ENCODE peak calls at places on chromosomes 4 and X, in six cellular contexts. Z is H1, I is HepG2, F is WTC11, B is GM12878, G is K562. K is an unnamed sample.

GRCh38 chr4:168605411-168605810 is 108.6 kb downstream of the PALLD start:
- DNase-seq in Z (no peak), I (no peak), F (no peak), B (no peak), G (no peak), K (no peak)

GRCh38 chrX:10109695-10110094 is 47.1 kb upstream of the CLCN4 start:
- DNase-seq in Z (no peak), I (no peak), F (no peak), B (no peak), G (no peak), K (no peak)

GRCh38 chrX:24245201-24245600 is 68.7 kb downstream of the SUPT20HL2 start:
- DNase-seq in Z (no peak), I (no peak), F (no peak), B (no peak), G (no peak), K (no peak)

GRCh38 chr4:75432683-75433082 is 81.5 kb downstream of the RCHY1 start:
- DNase-seq in Z (no peak), I (peak; percentile 46), F (peak; percentile 27), B (no peak), G (no peak), K (peak; percentile 21)

GRCh38 chr4:87983996-87984395 is 8.5 kb downstream of the SPP1 start:
- DNase-seq in Z (no peak), I (no peak), F (no peak), B (no peak), G (no peak), K (no peak)

GRCh38 chrX:3066555-3066954 is 25.3 kb downstream of the ARSF start:
- DNase-seq in Z (no peak), I (no peak), F (no peak), B (no peak), G (no peak), K (no peak)

GRCh38 chrX:101078716-101079115 is at the start of gene TMEM35A:
- DNase-seq in Z (peak; percentile 49), I (no peak), F (peak; percentile 19), B (no peak), G (no peak), K (no peak)

GRCh38 chrX:140525448-140525847 is 20.6 kb upstream of the SOX3 start:
- DNase-seq in Z (no peak), I (no peak), F (no peak), B (no peak), G (no peak), K (no peak)

GRCh38 chr4:168440442-168441264 is 39.6 kb downstream of the DDX60L start:
- DNase-seq in Z (no peak), I (no peak), F (no peak), B (peak; percentile 21), G (no peak), K (peak; percentile 80)

GRCh38 chr4:114257516-114257915 is 278.1 kb upstream of the ARSJ start:
- DNase-seq in Z (no peak), I (no peak), F (no peak), B (no peak), G (no peak), K (no peak)

GRCh38 chrX:17725176-17725575 is 12.1 kb upstream of the SCML1 start:
- DNase-seq in Z (no peak), I (peak; percentile 51), F (no peak), B (no peak), G (no peak), K (no peak)

GRCh38 chrX:140766024-140766611 is 56.6 kb downstream of the LINC00632 start:
- DNase-seq in Z (peak; percentile 53), I (peak; percentile 27), F (peak; percentile 40), B (no peak), G (peak; percentile 28), K (no peak)

DNA sequence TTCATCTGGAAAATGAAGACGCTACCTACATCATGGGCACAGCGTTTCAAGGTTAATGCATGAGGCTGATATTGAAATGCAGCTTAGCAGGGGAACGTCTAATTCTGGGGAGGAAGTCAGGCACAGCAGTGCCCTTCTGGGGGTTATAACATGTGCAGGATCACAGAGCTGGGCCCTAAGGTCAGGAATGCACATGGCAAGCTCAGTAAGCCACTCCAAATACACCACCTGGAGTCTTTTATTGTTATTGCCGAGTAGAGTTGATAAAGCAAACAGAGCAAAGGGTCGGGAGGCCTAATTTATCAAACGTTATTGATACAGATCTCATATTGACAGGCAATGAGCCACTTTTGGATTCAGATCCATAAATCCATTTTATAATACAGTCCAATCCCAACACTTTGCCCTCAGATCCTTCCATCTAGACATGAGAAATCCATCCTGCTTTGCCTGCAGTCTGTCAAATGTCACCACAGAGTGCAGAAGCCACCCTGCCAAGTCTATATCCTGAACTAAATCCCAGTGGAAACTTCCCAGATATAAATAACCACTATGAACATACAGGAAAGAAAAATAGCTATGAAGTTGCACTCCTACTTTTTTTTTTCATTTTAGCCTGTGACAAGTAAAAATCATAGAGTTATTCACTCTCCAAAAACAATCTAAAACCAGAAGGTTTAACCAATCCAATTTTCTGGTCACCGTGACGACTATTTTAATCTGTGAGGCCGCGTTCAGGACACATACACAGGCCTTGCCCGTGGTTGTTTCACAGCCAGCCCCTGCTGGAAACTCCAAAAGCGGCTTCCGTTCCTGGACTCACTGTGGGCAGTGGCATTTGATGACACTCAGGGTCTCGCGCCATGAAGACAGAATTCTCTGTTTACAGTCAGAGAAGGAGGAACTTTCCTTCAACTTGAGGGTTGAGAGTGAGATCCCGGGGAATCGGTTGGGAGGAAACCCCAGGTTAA is 335.4 kb downstream of the DHX15 start:
- DNase-seq in Z (no peak), I (no peak), F (no peak), B (no peak), G (no peak), K (no peak)
- TF ChIP-seq ATF3 in Z (no peak), I (no peak), F (no peak), B (no peak), G (no peak), K (no peak)

DNA sequence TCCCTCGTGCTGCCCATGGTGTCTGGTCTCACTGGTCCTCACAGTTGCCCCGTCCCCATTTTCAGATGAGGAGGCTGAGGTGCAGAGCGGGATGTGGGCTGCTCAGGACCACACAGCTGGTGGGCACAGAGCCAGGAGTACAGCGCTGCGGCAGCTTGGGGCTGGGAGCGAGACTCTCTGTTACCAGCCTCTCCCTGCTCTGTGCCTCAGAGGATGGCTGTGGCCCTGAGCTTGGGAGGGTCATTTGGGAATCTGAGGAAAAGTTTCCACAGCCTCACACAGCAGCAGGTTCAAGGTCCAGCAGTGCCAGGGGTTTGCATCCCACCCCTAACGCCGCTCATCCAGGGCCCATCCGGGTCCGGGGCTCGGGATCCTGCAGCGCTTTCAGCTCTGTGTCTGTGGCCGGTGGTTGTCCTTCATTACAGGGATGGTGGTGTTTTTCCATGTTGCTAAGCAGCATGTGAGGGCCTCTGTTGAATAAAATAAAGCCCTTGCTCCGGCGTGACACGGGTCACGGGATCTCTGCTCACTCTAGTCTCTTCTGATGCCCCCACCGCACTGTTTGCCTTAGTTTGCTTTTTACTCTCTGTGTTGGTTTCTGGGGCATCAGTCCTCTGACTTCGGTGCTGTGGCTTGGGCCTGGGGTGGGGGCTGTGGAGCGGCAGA is 6.4 kb downstream of the WFS1 start:
- DNase-seq in Z (no peak), I (peak; percentile 92), F (no peak), B (no peak), G (no peak), K (no peak)
- TF ChIP-seq ATF3 in Z (no peak), I (no peak), F (no peak), B (no peak), G (no peak), K (no peak)

DNA sequence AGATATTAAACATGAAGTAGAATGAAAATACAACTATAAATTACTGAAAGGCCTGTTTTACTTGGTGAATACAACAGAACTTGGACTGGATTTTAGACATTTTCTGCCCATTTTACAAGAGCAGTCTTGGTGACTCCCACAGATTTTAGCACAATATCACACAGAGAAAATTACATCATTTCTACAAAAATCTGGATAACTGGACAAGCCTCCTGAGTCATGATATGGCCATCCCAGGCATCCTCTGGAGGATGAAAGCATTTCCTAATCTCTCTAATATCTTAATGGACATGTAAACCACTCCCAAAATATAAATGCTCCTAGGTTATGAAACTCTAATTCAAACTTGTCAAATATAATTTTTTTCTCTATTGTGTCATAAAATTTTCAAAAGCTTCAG is 1170.9 kb upstream of the PCDH7 start:
- DNase-seq in Z (no peak), I (no peak), F (no peak), B (no peak), G (no peak), K (no peak)
- TF ChIP-seq ATF3 in Z (no peak), I (no peak), F (no peak), B (no peak), G (no peak), K (no peak)

GRCh38 chr4:604131-604530 is 21.2 kb upstream of the PDE6B start:
- DNase-seq in Z (no peak), I (no peak), F (no peak), B (no peak), G (no peak), K (no peak)
- TF ChIP-seq ATF3 in Z (no peak), I (no peak), F (no peak), B (no peak), G (no peak), K (no peak)

GRCh38 chr4:153228512-153229145 is 24.4 kb downstream of the TRIM2 start:
- DNase-seq in Z (no peak), I (no peak), F (no peak), B (no peak), G (no peak), K (no peak)
- TF ChIP-seq ATF3 in Z (no peak), I (no peak), F (no peak), B (no peak), G (no peak), K (no peak)

GRCh38 chr4:173317003-173317402 is 17.2 kb downstream of the HMGB2 start:
- DNase-seq in Z (no peak), I (peak; percentile 21), F (peak; percentile 52), B (no peak), G (peak; percentile 36), K (no peak)
- TF ChIP-seq ATF3 in Z (no peak), I (no peak), F (no peak), B (no peak), G (no peak), K (no peak)

K was measured in HCT116.